ENCODE peak calls at places on chromosomes 7 and 10, in seven cellular contexts. K is A549, U is IMR-90, X is right lobe of liver, E is ovary, R is uterus, B is heart left ventricle. P is an unnamed sample.

GRCh38 chr10:113126506-113127192 is 176.6 kb downstream of the TCF7L2 start:
- DNase-seq in U (peak), K (peak), R (peak), E (peak), X (peak), B (peak), P (peak)

GRCh38 chr7:124701955-124702354 is 63.6 kb downstream of the GPR37 start:
- DNase-seq in X (no peak), K (no peak), U (peak), B (no peak), R (no peak), E (no peak), P (no peak)

GRCh38 chr7:29588212-29588611 is 24.6 kb downstream of the PRR15 start:
- DNase-seq in E (no peak), K (no peak), B (no peak), U (no peak), X (no peak), R (no peak), P (no peak)

GRCh38 chr7:136134503-136134902 is 157.3 kb upstream of the MTPN start:
- DNase-seq in K (peak), U (peak), E (no peak), B (no peak), X (no peak), R (no peak), P (no peak)

GRCh38 chr7:147400926-147401325 is 1189.6 kb upstream of the C7orf33 start:
- DNase-seq in R (no peak), E (no peak), B (no peak), K (no peak), X (no peak), U (no peak), P (no peak)

GRCh38 chr7:123673137-123673732 is 17.6 kb downstream of the LMOD2 start:
- DNase-seq in U (no peak), X (no peak), B (no peak), E (no peak), R (no peak), K (no peak), P (no peak)

GRCh38 chr10:66627156-66627555 is 298.7 kb upstream of the LRRTM3 start:
- DNase-seq in X (no peak), R (no peak), B (no peak), E (no peak), K (peak), U (no peak), P (no peak)

GRCh38 chr10:121459279-121459764 is 138.9 kb downstream of the FGFR2 start:
- DNase-seq in R (no peak), E (no peak), X (no peak), B (no peak), K (no peak), U (no peak), P (no peak)

GRCh38 chr10:102358717-102359382 is 36.7 kb upstream of the NFKB2 start:
- DNase-seq in U (peak), X (no peak), B (no peak), E (no peak), K (no peak), R (no peak), P (no peak)

GRCh38 chr7:64873517-64873916 is 29.6 kb upstream of the ZNF273 start:
- DNase-seq in B (no peak), R (no peak), U (no peak), K (no peak), X (no peak), E (no peak), P (no peak)

GRCh38 chr7:64874114-64874513 is 29.0 kb upstream of the ZNF273 start:
- DNase-seq in E (no peak), K (no peak), R (no peak), B (no peak), X (no peak), U (no peak), P (no peak)

GRCh38 chr7:64875258-64875657 is 27.8 kb upstream of the ZNF273 start:
- DNase-seq in B (no peak), U (no peak), X (no peak), K (no peak), R (no peak), E (no peak), P (no peak)

GRCh38 chr7:64875658-64876406 is 27.2 kb upstream of the ZNF273 start:
- DNase-seq in U (no peak), K (no peak), B (no peak), R (no peak), E (no peak), X (no peak), P (no peak)

DNA sequence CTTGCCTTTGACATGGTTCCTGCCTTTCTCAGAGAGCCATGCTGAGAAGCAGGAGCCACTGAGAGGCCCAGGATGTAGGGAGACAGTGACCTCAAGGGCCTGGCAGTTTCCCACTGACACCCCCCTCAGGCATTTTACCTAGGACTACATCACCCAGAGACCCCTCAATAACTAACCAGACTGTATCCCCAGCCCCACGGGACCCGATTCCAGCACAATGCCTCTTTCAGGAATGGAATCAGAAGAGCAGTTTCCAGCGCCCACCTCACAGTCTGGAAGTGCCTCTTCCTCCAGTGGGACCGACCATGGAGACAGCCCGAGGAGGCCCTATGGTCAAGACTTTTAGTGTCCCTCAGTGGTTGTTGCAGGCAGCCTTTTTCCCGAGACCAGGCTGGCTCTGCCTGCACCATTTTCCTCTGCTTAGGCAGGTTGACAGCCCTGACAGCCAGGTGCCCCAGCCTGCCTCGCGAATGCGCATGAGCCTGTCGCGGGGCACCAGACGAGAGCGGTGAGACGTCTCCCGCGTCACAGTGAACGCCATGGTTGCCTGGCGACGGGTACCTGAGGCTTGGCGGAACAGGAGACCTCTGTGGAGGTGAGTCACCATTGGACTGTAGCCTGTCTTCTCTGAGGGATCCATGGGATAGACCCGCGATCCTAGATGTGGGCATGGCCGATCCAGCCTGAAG is 28.4 kb upstream of the ZNF273 start:
- DNase-seq in X (no peak), R (no peak), K (no peak), B (no peak), E (no peak), U (no peak), P (no peak)
- TF ChIP-seq POLR2A in X (no peak), R (no peak), K (no peak), B (no peak), E (no peak), U (no peak), P (no peak)

GRCh38 chr7:74587435-74588126 is 69.9 kb upstream of the GTF2I start:
- DNase-seq in E (peak), X (peak), B (peak), U (peak), K (peak), R (peak), P (peak)
- TF ChIP-seq POLR2A in E (no peak), X (no peak), B (no peak), U (no peak), K (no peak), R (no peak), P (no peak)

GRCh38 chr7:133167300-133167699 is 85.4 kb upstream of the CHCHD3 start:
- DNase-seq in R (no peak), U (no peak), X (no peak), B (no peak), K (no peak), E (no peak), P (no peak)
- TF ChIP-seq POLR2A in R (no peak), U (no peak), X (no peak), B (no peak), K (no peak), E (no peak), P (no peak)

GRCh38 chr7:54112568-54112967 is 429.6 kb upstream of the VSTM2A start:
- DNase-seq in B (no peak), E (no peak), U (no peak), R (no peak), K (no peak), X (no peak), P (no peak)
- TF ChIP-seq POLR2A in B (no peak), E (no peak), U (no peak), R (no peak), K (no peak), X (no peak), P (no peak)

GRCh38 chr10:87660484-87661133 is 931 bp downstream of the PAPSS2 start:
- DNase-seq in U (peak), K (peak), X (peak), R (peak), B (no peak), E (peak), P (peak)
- TF ChIP-seq POLR2A in U (no peak), K (no peak), X (peak), R (no peak), B (no peak), E (no peak), P (peak)

DNA sequence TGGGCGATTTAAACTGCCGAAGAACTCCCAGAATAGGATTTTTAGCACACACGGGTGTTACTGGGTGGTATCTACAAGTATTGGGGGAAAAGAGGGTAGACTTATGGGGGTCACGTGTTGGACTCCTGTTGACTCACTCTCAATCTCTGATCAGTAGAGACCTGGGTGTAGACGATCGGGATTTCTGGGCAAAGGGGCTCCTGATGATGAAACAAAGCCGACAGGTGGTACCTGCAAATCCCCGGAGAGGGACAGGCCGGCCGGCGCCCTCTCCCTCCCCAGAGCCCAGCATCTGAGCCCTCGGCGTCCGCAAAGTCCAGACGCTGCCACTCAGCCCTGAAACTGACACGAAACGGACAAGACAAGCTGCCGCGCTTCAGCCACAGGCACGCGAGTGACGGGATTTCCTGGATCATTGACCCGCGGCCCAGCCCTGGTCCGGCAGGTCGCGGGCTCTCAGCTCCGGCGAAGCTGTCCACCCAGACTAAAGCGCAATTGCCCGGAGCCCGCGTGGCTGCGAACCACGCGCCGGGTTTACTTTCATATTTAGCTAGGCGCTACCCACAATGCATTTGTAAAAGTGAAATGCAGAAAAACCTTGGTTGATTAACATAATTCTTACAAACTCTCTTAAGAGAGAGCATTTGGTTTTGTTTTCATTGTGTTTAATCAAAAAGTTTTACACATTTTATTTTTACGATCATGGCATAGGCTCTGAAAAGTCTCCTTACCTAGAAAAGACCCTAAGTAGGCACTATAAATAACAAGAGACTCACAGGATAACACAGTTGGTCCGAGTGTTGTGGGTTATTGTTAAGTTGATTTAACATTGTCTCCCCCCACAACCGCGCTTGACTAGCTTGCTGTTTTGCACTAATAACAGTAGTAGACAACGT is 56.9 kb upstream of the EZH2 start:
- DNase-seq in B (peak), R (peak), K (peak), E (peak), U (peak), X (peak), P (peak)
- TF ChIP-seq POLR2A in B (no peak), R (peak), K (peak), E (peak), U (no peak), X (peak), P (peak)

P was measured in endothelial cell of umbilical vein.